ENCODE peak calls at places on chromosomes 3 and 15, in seven cellular contexts. One of them, this sample, is unnamed.

GRCh38 chr15:72172796-72173195 is 24.8 kb downstream of the GRAMD2A start:
- DNase-seq in epithelial cell of esophagus: no peak
- DNase-seq in RWPE1: no peak
- DNase-seq in stimulated activated CD4-positive, alpha-beta T cell treated with anti-CD3 and anti-CD28 coated beads, Interleukin-12 subunit alpha, Interleukin-12 subunit beta, amount 100 ng/mL, for 24 hours: no peak
- DNase-seq in occipital lobe: no peak
- DNase-seq in Right ventricle myocardium superior: no peak
- DNase-seq in left ventricle myocardium inferior: no peak
- DNase-seq in this sample: no peak

GRCh38 chr3:41224120-41224806 is 25.0 kb downstream of the CTNNB1 start:
- DNase-seq in epithelial cell of esophagus: peak
- DNase-seq in RWPE1: peak
- DNase-seq in stimulated activated CD4-positive, alpha-beta T cell treated with anti-CD3 and anti-CD28 coated beads, Interleukin-12 subunit alpha, Interleukin-12 subunit beta, amount 100 ng/mL, for 24 hours: no peak
- DNase-seq in occipital lobe: no peak
- DNase-seq in Right ventricle myocardium superior: no peak
- DNase-seq in left ventricle myocardium inferior: no peak
- DNase-seq in this sample: no peak

GRCh38 chr3:31848921-31849320 is 132.1 kb downstream of the OSBPL10 start:
- DNase-seq in epithelial cell of esophagus: no peak
- DNase-seq in RWPE1: no peak
- DNase-seq in stimulated activated CD4-positive, alpha-beta T cell treated with anti-CD3 and anti-CD28 coated beads, Interleukin-12 subunit alpha, Interleukin-12 subunit beta, amount 100 ng/mL, for 24 hours: no peak
- DNase-seq in occipital lobe: no peak
- DNase-seq in Right ventricle myocardium superior: no peak
- DNase-seq in left ventricle myocardium inferior: no peak
- DNase-seq in this sample: no peak

GRCh38 chr3:127419140-127419539 is 131.3 kb upstream of the PRR20G start:
- DNase-seq in epithelial cell of esophagus: no peak
- DNase-seq in RWPE1: no peak
- DNase-seq in stimulated activated CD4-positive, alpha-beta T cell treated with anti-CD3 and anti-CD28 coated beads, Interleukin-12 subunit alpha, Interleukin-12 subunit beta, amount 100 ng/mL, for 24 hours: no peak
- DNase-seq in occipital lobe: no peak
- DNase-seq in Right ventricle myocardium superior: no peak
- DNase-seq in left ventricle myocardium inferior: no peak
- DNase-seq in this sample: no peak

GRCh38 chr15:100926258-100926657 is 7.1 kb downstream of the LRRK1 start:
- DNase-seq in epithelial cell of esophagus: no peak
- DNase-seq in RWPE1: no peak
- DNase-seq in stimulated activated CD4-positive, alpha-beta T cell treated with anti-CD3 and anti-CD28 coated beads, Interleukin-12 subunit alpha, Interleukin-12 subunit beta, amount 100 ng/mL, for 24 hours: no peak
- DNase-seq in occipital lobe: no peak
- DNase-seq in Right ventricle myocardium superior: no peak
- DNase-seq in left ventricle myocardium inferior: no peak
- DNase-seq in this sample: no peak

GRCh38 chr15:52392008-52392687 is 96.5 kb upstream of the MYO5C start:
- DNase-seq in epithelial cell of esophagus: peak
- DNase-seq in RWPE1: peak
- DNase-seq in stimulated activated CD4-positive, alpha-beta T cell treated with anti-CD3 and anti-CD28 coated beads, Interleukin-12 subunit alpha, Interleukin-12 subunit beta, amount 100 ng/mL, for 24 hours: no peak
- DNase-seq in occipital lobe: no peak
- DNase-seq in Right ventricle myocardium superior: no peak
- DNase-seq in left ventricle myocardium inferior: no peak
- DNase-seq in this sample: no peak

GRCh38 chr15:60582370-60583036 is 103.6 kb upstream of the ICE2 start:
- DNase-seq in epithelial cell of esophagus: no peak
- DNase-seq in RWPE1: no peak
- DNase-seq in stimulated activated CD4-positive, alpha-beta T cell treated with anti-CD3 and anti-CD28 coated beads, Interleukin-12 subunit alpha, Interleukin-12 subunit beta, amount 100 ng/mL, for 24 hours: no peak
- DNase-seq in occipital lobe: no peak
- DNase-seq in Right ventricle myocardium superior: no peak
- DNase-seq in left ventricle myocardium inferior: no peak
- DNase-seq in this sample: no peak

GRCh38 chr3:193974147-193974546 is 161.8 kb upstream of the HES1 start:
- DNase-seq in epithelial cell of esophagus: no peak
- DNase-seq in RWPE1: no peak
- DNase-seq in stimulated activated CD4-positive, alpha-beta T cell treated with anti-CD3 and anti-CD28 coated beads, Interleukin-12 subunit alpha, Interleukin-12 subunit beta, amount 100 ng/mL, for 24 hours: no peak
- DNase-seq in occipital lobe: no peak
- DNase-seq in Right ventricle myocardium superior: no peak
- DNase-seq in left ventricle myocardium inferior: no peak
- DNase-seq in this sample: no peak

GRCh38 chr3:110307065-110307809 is 764.4 kb upstream of the NECTIN3 start:
- DNase-seq in epithelial cell of esophagus: no peak
- DNase-seq in RWPE1: no peak
- DNase-seq in stimulated activated CD4-positive, alpha-beta T cell treated with anti-CD3 and anti-CD28 coated beads, Interleukin-12 subunit alpha, Interleukin-12 subunit beta, amount 100 ng/mL, for 24 hours: no peak
- DNase-seq in occipital lobe: no peak
- DNase-seq in Right ventricle myocardium superior: no peak
- DNase-seq in left ventricle myocardium inferior: no peak
- DNase-seq in this sample: no peak

GRCh38 chr15:38883987-38884386 is 319.4 kb upstream of the RASGRP1 start:
- DNase-seq in epithelial cell of esophagus: no peak
- DNase-seq in RWPE1: no peak
- DNase-seq in stimulated activated CD4-positive, alpha-beta T cell treated with anti-CD3 and anti-CD28 coated beads, Interleukin-12 subunit alpha, Interleukin-12 subunit beta, amount 100 ng/mL, for 24 hours: no peak
- DNase-seq in occipital lobe: no peak
- DNase-seq in Right ventricle myocardium superior: no peak
- DNase-seq in left ventricle myocardium inferior: no peak
- DNase-seq in this sample: no peak

GRCh38 chr3:172317984-172318383 is 130.3 kb downstream of the GHSR start:
- DNase-seq in epithelial cell of esophagus: peak
- DNase-seq in RWPE1: peak
- DNase-seq in stimulated activated CD4-positive, alpha-beta T cell treated with anti-CD3 and anti-CD28 coated beads, Interleukin-12 subunit alpha, Interleukin-12 subunit beta, amount 100 ng/mL, for 24 hours: no peak
- DNase-seq in occipital lobe: no peak
- DNase-seq in Right ventricle myocardium superior: peak
- DNase-seq in left ventricle myocardium inferior: peak
- DNase-seq in this sample: no peak

GRCh38 chr3:29644261-29644660 is 363.4 kb downstream of the RBMS3 start:
- DNase-seq in epithelial cell of esophagus: peak
- DNase-seq in RWPE1: no peak
- DNase-seq in stimulated activated CD4-positive, alpha-beta T cell treated with anti-CD3 and anti-CD28 coated beads, Interleukin-12 subunit alpha, Interleukin-12 subunit beta, amount 100 ng/mL, for 24 hours: no peak
- DNase-seq in occipital lobe: no peak
- DNase-seq in Right ventricle myocardium superior: no peak
- DNase-seq in left ventricle myocardium inferior: no peak
- DNase-seq in this sample: no peak

GRCh38 chr3:23648326-23648964 is 157.3 kb upstream of the UBE2E1 start:
- DNase-seq in epithelial cell of esophagus: no peak
- DNase-seq in RWPE1: no peak
- DNase-seq in stimulated activated CD4-positive, alpha-beta T cell treated with anti-CD3 and anti-CD28 coated beads, Interleukin-12 subunit alpha, Interleukin-12 subunit beta, amount 100 ng/mL, for 24 hours: no peak
- DNase-seq in occipital lobe: no peak
- DNase-seq in Right ventricle myocardium superior: no peak
- DNase-seq in left ventricle myocardium inferior: no peak
- DNase-seq in this sample: no peak

GRCh38 chr15:39969871-39970270 is 36.0 kb downstream of the EIF2AK4 start:
- DNase-seq in epithelial cell of esophagus: peak
- DNase-seq in RWPE1: peak
- DNase-seq in stimulated activated CD4-positive, alpha-beta T cell treated with anti-CD3 and anti-CD28 coated beads, Interleukin-12 subunit alpha, Interleukin-12 subunit beta, amount 100 ng/mL, for 24 hours: no peak
- DNase-seq in occipital lobe: peak
- DNase-seq in Right ventricle myocardium superior: peak
- DNase-seq in left ventricle myocardium inferior: peak
- DNase-seq in this sample: no peak

GRCh38 chr3:141355242-141355641 is 13.1 kb upstream of the ZBTB38 start:
- DNase-seq in epithelial cell of esophagus: no peak
- DNase-seq in RWPE1: no peak
- DNase-seq in stimulated activated CD4-positive, alpha-beta T cell treated with anti-CD3 and anti-CD28 coated beads, Interleukin-12 subunit alpha, Interleukin-12 subunit beta, amount 100 ng/mL, for 24 hours: no peak
- DNase-seq in occipital lobe: no peak
- DNase-seq in Right ventricle myocardium superior: no peak
- DNase-seq in left ventricle myocardium inferior: no peak
- DNase-seq in this sample: no peak

This sample was measured in NCI-H748 treated with DMSO at 0.1 percent for 48 hours.